ENCODE peak calls at places on chromosomes 1 and 21, in eight cellular contexts. U, D, O, S, C, I, X and B are unnamed samples.

GRCh38 chr1:158652721-158653334 is 33.7 kb downstream of the SPTA1 start:
- DNase-seq in U (no peak), D (no peak), O (no peak), S (no peak), C (no peak), I (no peak), X (no peak), B (no peak)

GRCh38 chr1:204846546-204846945 is 24.1 kb upstream of the NFASC start:
- DNase-seq in U (peak; percentile 21), D (no peak), O (peak; percentile 53), S (no peak), C (no peak), I (no peak), X (no peak), B (no peak)

GRCh38 chr1:201381130-201381529 is 3.6 kb upstream of the TNNT2 start:
- DNase-seq in U (peak; percentile 55), D (no peak), O (no peak), S (no peak), C (no peak), I (no peak), X (no peak), B (no peak)

GRCh38 chr1:117674521-117675400 is 68.9 kb downstream of the TENT5C start:
- DNase-seq in U (peak; percentile 42), D (no peak), O (no peak), S (no peak), C (no peak), I (peak; percentile 73), X (no peak), B (peak; percentile 30)

GRCh38 chr1:41576620-41577019 is 92.1 kb upstream of the EDN2 start:
- DNase-seq in U (no peak), D (no peak), O (no peak), S (no peak), C (no peak), I (peak; percentile 29), X (no peak), B (no peak)

GRCh38 chr1:2258122-2258812 is 30.1 kb downstream of the SKI start:
- DNase-seq in U (no peak), D (no peak), O (no peak), S (no peak), C (no peak), I (no peak), X (no peak), B (no peak)

GRCh38 chr1:214551052-214551435 is 358 bp downstream of the PTPN14 start:
- DNase-seq in U (peak; percentile 68), D (no peak), O (peak; percentile 22), S (no peak), C (peak; percentile 75), I (no peak), X (peak; percentile 75), B (no peak)

GRCh38 chr1:170720661-170721060 is 56.7 kb downstream of the PRRX1 start:
- DNase-seq in U (no peak), D (no peak), O (no peak), S (no peak), C (no peak), I (no peak), X (no peak), B (no peak)

GRCh38 chr21:35943752-35944151 is 116.6 kb downstream of the SETD4 start:
- DNase-seq in U (no peak), D (no peak), O (no peak), S (no peak), C (no peak), I (no peak), X (no peak), B (no peak)

GRCh38 chr1:30054126-30054525 is 669.3 kb downstream of the MATN1 start:
- DNase-seq in U (no peak), D (no peak), O (no peak), S (no peak), C (no peak), I (no peak), X (no peak), B (no peak)

GRCh38 chr1:107782192-107782845 is 182.7 kb downstream of the VAV3 start:
- DNase-seq in U (peak; percentile 36), D (peak; percentile 45), O (peak; percentile 43), S (peak; percentile 73), C (no peak), I (no peak), X (peak; percentile 25), B (peak; percentile 20)

GRCh38 chr1:205986291-205986690 is 16.9 kb downstream of the RAB7B start:
- DNase-seq in U (no peak), D (no peak), O (no peak), S (no peak), C (no peak), I (no peak), X (no peak), B (no peak)

GRCh38 chr1:42923367-42924248 is 35.1 kb downstream of the SLC2A1 start:
- DNase-seq in U (no peak), D (no peak), O (no peak), S (no peak), C (no peak), I (no peak), X (peak; percentile 72), B (no peak)

GRCh38 chr1:25204797-25205441 is 27.4 kb downstream of the SYF2 start:
- DNase-seq in U (no peak), D (peak; percentile 16), O (no peak), S (peak; percentile 68), C (no peak), I (peak; percentile 50), X (peak; percentile 72), B (no peak)

GRCh38 chr1:55284856-55285255 is 69.7 kb upstream of the USP24 start:
- DNase-seq in U (peak; percentile 28), D (peak; percentile 42), O (peak; percentile 13), S (peak; percentile 75), C (no peak), I (no peak), X (peak; percentile 36), B (peak; percentile 28)
- TF ChIP-seq CTCF in U (peak; percentile 47), D (peak; percentile 81), O (peak; percentile 42), S (peak; percentile 69), C (peak; percentile 41), I (no peak), X (peak; percentile 78), B (peak; percentile 33)

GRCh38 chr1:85137660-85138059 is 63.2 kb downstream of the SYDE2 start:
- DNase-seq in U (peak; percentile 95), D (no peak), O (no peak), S (no peak), C (no peak), I (no peak), X (no peak), B (no peak)
- H3K27me3 ChIP-seq in U (no peaks in the 10 kb centered on the region), D (no peaks in the 10 kb centered on the region), O (no peaks in the 10 kb centered on the region), S (no peaks in the 10 kb centered on the region), C (no peaks in the 10 kb centered on the region), I (no peaks in the 10 kb centered on the region), X (peaks cover 4% of the 10 kb centered on the region), B (no peaks in the 10 kb centered on the region)

DNA sequence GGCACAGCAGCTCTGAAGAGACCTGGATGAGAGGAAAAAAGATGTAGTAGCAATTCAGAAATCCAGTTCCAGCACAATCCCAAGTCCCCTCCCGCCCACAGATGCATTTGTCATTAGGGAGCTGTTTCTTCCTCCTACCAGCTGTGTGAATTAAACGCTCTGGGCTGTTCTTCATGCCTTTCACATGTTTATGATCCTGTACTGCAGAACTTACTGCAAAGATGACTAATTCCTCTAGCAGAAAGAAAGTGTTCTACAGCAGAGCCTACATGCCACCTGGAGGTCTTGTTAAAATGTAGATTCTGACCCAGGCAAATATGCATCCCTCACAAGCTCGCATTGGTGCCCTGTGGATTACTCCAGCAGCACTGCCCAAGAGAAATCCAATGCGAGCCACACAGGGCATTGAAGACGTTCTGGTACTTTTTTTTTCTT is 6.5 kb downstream of the ENO1 start:
- DNase-seq in U (no peak), D (no peak), O (no peak), S (peak; percentile 38), C (no peak), I (no peak), X (no peak), B (no peak)
- H3K4me3 ChIP-seq in U (no peak overlapping the region), D (peak overlapping the region; percentile 41), O (no peak overlapping the region), S (no peak overlapping the region), C (no peak overlapping the region), I (no peak overlapping the region), X (no peak overlapping the region), B (no peak overlapping the region)

GRCh38 chr1:173868266-173869107 is at the start of gene ZBTB37:
- DNase-seq in U (peak; percentile 96), D (peak; percentile 91), O (peak; percentile 92), S (no peak), C (peak; percentile 97), I (peak; percentile 92), X (peak; percentile 92), B (peak; percentile 98)
- TF ChIP-seq CTCF in U (no peak), D (no peak), O (no peak), S (no peak), C (no peak), I (no peak), X (no peak), B (no peak)

DNA sequence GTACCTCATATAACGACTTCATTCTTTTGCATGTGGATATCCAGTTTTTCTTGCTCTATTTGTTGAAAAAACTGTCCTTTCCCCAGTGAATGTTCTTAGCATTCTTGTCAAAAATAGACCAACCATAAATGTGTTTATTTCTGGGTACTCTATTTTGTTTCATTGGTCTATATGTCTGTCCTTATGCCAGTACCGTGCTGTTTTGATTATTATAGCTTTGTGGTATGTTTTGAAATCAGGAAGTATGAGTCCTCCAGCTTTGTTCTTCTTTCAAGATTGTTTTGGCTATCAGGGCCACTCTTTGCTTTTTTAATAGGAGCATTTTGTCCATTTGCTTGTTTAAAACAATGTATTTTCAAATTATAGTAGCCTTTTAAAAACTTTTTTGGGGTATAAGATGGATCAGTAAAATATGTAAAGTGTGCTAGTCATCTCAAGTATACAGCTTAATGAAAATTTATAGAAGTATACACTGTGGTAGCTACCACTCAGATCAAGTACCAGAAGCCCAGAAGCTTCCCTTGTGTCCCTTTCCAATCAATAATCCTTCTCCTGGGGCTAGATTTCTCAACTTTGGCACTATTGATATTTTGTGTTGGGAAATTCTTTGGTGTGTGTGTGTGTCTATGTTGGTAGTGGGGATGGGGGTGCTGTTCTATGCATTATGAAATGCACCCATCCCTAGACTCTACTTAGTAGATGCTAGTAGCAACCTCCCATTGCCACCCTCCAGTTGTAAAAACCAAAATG is 16.8 kb downstream of the MROH7 start:
- DNase-seq in U (no peak), D (no peak), O (no peak), S (no peak), C (no peak), I (no peak), X (no peak), B (no peak)
- H3K27me3 ChIP-seq in U (no peaks in the 10 kb centered on the region), D (no peaks in the 10 kb centered on the region), O (no peaks in the 10 kb centered on the region), S (no peaks in the 10 kb centered on the region), C (no peaks in the 10 kb centered on the region), I (no peaks in the 10 kb centered on the region), X (no peaks in the 10 kb centered on the region), B (no peaks in the 10 kb centered on the region)

GRCh38 chr1:37294096-37294495 is 180.3 kb upstream of the ZC3H12A start:
- DNase-seq in U (no peak), D (no peak), O (no peak), S (no peak), C (no peak), I (no peak), X (no peak), B (no peak)
- H3K4me3 ChIP-seq in U (no peak overlapping the region), D (no peak overlapping the region), O (no peak overlapping the region), S (no peak overlapping the region), C (no peak overlapping the region), I (no peak overlapping the region), X (no peak overlapping the region), B (no peak overlapping the region)

DNA sequence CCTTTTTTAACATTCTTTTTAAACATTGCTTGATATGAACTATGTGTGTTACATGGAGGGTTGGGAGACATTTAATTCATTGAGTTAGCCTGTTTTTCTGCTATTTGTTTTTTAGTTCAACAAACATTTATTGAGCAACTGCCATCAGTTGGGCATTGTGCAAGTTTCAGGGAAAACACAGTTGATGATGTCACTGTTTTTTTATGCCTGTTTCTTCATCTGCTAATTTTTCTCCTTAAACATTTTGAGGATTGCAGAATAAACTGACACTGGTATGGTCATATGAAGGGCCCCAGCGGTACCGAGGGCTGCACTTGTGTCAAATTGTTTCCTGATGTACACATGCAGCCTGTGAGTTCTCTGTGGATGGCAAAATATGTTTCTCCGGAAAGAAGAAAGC is 253.0 kb downstream of the FGGY start:
- DNase-seq in U (peak; percentile 22), D (no peak), O (no peak), S (peak; percentile 91), C (no peak), I (no peak), X (no peak), B (no peak)
- TF ChIP-seq CTCF in U (no peak), D (no peak), O (no peak), S (no peak), C (no peak), I (no peak), X (no peak), B (no peak)